ENCODE peak calls at places on chromosomes 11 and 22, in four cellular contexts. J, H, I and B are unnamed samples.

GRCh38 chr22:30336752-30337460 is 10.2 kb upstream of the TBC1D10A start:
- DNase-seq in J (no peak), H (no peak), I (no peak), B (no peak)

GRCh38 chr11:71281901-71282300 is 29.5 kb upstream of the SHANK2 start:
- DNase-seq in J (no peak), H (no peak), I (no peak), B (no peak)

GRCh38 chr11:117610045-117610444 is 187.0 kb downstream of the DSCAML1 start:
- DNase-seq in J (peak), H (no peak), I (no peak), B (no peak)

GRCh38 chr11:11416917-11417316 is 63.9 kb upstream of the CSNK2A3 start:
- DNase-seq in J (no peak), H (no peak), I (no peak), B (no peak)

GRCh38 chr11:13889566-13890214 is 72.8 kb upstream of the SPON1 start:
- DNase-seq in J (no peak), H (no peak), I (no peak), B (no peak)

GRCh38 chr11:115921540-115921939 is 417.3 kb upstream of the CADM1 start:
- DNase-seq in J (peak), H (no peak), I (no peak), B (no peak)

GRCh38 chr22:41598081-41598480 is 8.4 kb upstream of the PMM1 start:
- DNase-seq in J (no peak), H (no peak), I (no peak), B (no peak)

GRCh38 chr11:121625784-121626506 is 173.2 kb upstream of the SORL1-AS1 start:
- DNase-seq in J (no peak), H (no peak), I (no peak), B (no peak)

GRCh38 chr11:10019906-10020682 is 273.9 kb downstream of the SBF2 start:
- DNase-seq in J (no peak), H (no peak), I (no peak), B (no peak)

GRCh38 chr22:19321757-19322156 is 30.2 kb upstream of the CLTCL1 start:
- DNase-seq in J (no peak), H (no peak), I (no peak), B (no peak)

GRCh38 chr11:64266339-64266738 is 15.0 kb downstream of the PLCB3 start:
- DNase-seq in J (no peak), H (no peak), I (no peak), B (no peak)

GRCh38 chr11:28632338-28632737 is 524.1 kb downstream of the METTL15 start:
- DNase-seq in J (no peak), H (no peak), I (no peak), B (no peak)

GRCh38 chr11:28690746-28691145 is 582.6 kb downstream of the METTL15 start:
- DNase-seq in J (no peak), H (no peak), I (no peak), B (no peak)

GRCh38 chr11:76329084-76329648 is 51.8 kb downstream of the THAP12 start:
- DNase-seq in J (no peak), H (no peak), I (peak), B (peak)

GRCh38 chr11:120095516-120095915 is 42.4 kb downstream of the TRIM29 start:
- DNase-seq in J (no peak), H (no peak), I (no peak), B (no peak)

GRCh38 chr22:37569921-37570660 is 9.8 kb downstream of the LGALS2 start:
- DNase-seq in J (no peak), H (peak), I (no peak), B (no peak)

GRCh38 chr11:102733232-102733875 is 8.6 kb upstream of the MMP8 start:
- DNase-seq in J (no peak), H (peak), I (peak), B (peak)

GRCh38 chr11:7484645-7485044 is 661 bp upstream of the OLFML1 start:
- DNase-seq in J (no peak), H (no peak), I (no peak), B (no peak)

GRCh38 chr22:47569389-47570299 is 807.2 kb downstream of the TBC1D22A start:
- DNase-seq in J (no peak), H (no peak), I (no peak), B (no peak)
- TF ChIP-seq EGR1 in J (no peak), H (peak), I (no peak), B (no peak)

DNA sequence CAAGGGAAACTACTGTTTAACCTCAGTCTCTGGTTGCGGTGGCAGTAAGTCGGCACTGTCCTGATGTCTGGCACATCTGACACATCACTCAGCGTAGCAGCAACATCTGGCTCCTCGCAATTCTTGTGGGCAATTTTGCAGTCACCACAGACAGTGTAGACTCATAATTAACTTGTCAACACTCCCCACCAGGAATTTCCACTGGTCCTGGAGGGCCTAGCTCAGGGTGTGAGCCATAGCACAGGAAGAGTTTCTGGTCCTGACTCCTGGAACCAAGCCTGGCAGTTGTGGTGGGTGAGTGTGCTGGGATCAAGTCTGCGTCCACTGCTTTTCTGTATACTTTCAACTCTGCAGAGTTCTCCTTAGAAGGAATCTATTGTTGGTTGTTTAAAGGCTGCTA is 209.7 kb downstream of the SNX19 start:
- DNase-seq in J (no peak), H (no peak), I (no peak), B (no peak)
- TF ChIP-seq EGR1 in J (no peak), H (no peak), I (no peak), B (no peak)

DNA sequence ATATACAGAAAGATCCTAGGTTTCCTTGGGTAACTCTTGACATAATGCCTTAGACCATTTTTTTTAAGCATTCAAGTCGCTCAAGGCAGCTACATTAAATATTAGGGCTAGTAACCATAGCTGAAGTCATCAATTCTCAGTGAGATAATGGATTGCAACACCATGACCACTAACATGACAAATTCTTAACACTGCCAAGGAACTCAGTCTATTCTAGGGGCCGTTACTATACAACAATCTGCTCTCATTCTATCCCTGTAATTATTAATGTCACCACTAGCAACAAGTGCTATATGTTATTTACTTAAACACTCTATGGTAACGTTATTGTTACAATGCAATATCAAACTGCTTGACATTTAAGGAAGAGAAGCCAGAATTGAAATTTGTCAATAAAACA is 3.2 kb upstream of the STK33 start:
- DNase-seq in J (no peak), H (no peak), I (no peak), B (no peak)
- TF ChIP-seq EGR1 in J (no peak), H (no peak), I (no peak), B (no peak)

DNA sequence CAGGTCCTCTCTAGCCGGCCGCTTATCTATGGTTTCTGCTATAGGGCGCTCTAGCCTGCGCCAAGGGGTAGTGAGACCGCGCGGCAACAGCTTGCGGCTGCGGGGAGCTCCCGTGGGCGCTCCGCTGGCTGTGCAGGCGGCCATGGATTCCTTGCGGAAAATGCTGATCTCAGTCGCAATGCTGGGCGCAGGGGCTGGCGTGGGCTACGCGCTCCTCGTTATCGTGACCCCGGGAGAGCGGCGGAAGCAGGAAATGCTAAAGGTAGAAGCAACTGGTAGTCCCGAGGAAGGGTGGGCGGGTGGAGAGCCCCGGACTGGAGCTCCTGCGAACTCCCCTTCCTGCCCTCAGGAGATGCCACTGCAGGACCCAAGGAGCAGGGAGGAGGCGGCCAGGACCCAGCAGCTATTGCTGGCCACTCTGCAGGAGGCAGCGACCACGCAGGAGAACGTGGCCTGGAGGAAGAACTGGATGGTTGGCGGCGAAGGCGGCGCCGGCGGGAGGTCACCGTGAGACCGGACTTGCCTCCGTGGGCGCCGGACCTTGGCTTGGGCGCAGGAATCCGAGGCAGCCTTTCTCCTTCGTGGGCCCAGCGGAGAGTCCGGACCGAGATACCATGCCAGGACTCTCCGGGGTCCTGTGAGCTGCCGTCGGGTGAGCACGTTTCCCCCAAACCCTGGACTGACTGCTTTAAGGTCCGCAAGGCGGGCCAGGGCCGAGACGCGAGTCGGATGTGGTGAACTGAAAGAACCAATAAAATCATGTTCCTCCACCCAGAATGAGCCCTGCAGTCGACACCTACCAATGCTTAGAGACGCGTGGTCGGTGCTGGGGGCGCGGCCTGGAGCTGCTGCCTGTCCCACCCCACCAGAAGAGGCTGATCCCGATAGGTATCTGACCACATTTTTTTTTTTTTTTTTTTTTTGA is at the start of the genes LBHD1 and UQCC3:
- DNase-seq in J (no peak), H (peak), I (peak), B (peak)
- TF ChIP-seq EGR1 in J (peak), H (peak), I (peak), B (no peak)

GRCh38 chr11:66032962-66033735 is 6.9 kb upstream of the CATSPER1 start:
- DNase-seq in J (no peak), H (no peak), I (no peak), B (no peak)
- TF ChIP-seq EGR1 in J (no peak), H (no peak), I (no peak), B (no peak)

GRCh38 chr22:42696331-42696967 is 24.2 kb downstream of the A4GALT start:
- DNase-seq in J (no peak), H (no peak), I (no peak), B (no peak)

GRCh38 chr22:42699281-42699681 is 21.4 kb downstream of the A4GALT start:
- DNase-seq in J (no peak), H (no peak), I (no peak), B (no peak)

GRCh38 chr22:42699953-42700352 is 20.7 kb downstream of the A4GALT start:
- DNase-seq in J (no peak), H (no peak), I (no peak), B (no peak)

GRCh38 chr22:42695294-42695693 is 25.4 kb downstream of the A4GALT start:
- DNase-seq in J (no peak), H (no peak), I (no peak), B (no peak)

GRCh38 chr22:42697542-42698013 is 23.1 kb downstream of the A4GALT start:
- DNase-seq in J (no peak), H (no peak), I (no peak), B (peak)
- TF ChIP-seq EGR1 in J (no peak), H (no peak), I (no peak), B (no peak)

DNA sequence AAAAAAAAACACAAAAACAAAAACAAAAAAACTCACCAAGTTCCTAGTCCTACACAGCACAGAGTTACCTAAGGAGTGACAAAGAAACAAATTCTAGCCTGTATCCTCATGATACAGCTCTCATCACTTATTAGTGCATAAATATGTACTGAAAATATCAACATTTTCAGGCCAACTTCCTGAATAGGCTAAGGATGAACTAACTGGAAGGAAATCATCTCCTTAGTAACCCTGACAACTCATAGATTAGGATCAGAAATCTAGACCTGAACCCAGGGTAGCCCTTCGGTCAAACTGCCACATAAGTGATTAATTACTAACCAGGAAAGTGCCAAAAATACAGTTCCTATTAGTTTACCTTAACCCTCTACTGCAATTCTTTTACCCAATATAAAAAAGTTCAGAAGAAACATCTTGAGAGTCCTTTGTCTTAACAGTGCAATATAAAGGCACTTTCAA is 40.0 kb downstream of the AMBRA1 start:
- DNase-seq in J (no peak), H (no peak), I (no peak), B (peak)
- TF ChIP-seq EGR1 in J (no peak), H (no peak), I (no peak), B (no peak)